ENCODE peak calls at places on chromosome 12, in four cellular contexts. B is H9, N is uterus, P is fibroblast of lung. I is an unnamed sample.

GRCh38 chr12:77049767-77050353 is 15.5 kb downstream of the E2F7 start:
- DNase-seq in N (no peak), P (peak; percentile 82), B (no peak), I (peak; percentile 63)

GRCh38 chr12:12686925-12687324 is 9.1 kb downstream of the GPR19 start:
- DNase-seq in B (no peak), N (no peak), P (no peak), I (no peak)

GRCh38 chr12:63753743-63754142 is 26.0 kb upstream of the RXYLT1 start:
- DNase-seq in B (no peak), P (no peak), N (no peak), I (no peak)

GRCh38 chr12:6538420-6539275 is 4.3 kb downstream of the GAPDH start:
- DNase-seq in P (no peak), B (peak; percentile 74), N (no peak), I (no peak)

GRCh38 chr12:13864081-13864673 is 117.2 kb downstream of the GRIN2B start:
- DNase-seq in P (peak; percentile 64), B (peak; percentile 85), N (peak; percentile 24), I (peak; percentile 9)

GRCh38 chr12:21073822-21074460 is 57.1 kb upstream of the SLCO1B1 start:
- DNase-seq in B (peak; percentile 39), N (no peak), P (no peak), I (peak; percentile 12)

GRCh38 chr12:64998327-64999156 is 122.6 kb downstream of the WIF1 start:
- DNase-seq in N (no peak), P (no peak), B (no peak), I (no peak)

GRCh38 chr12:57735952-57736742 is 2.4 kb downstream of the AGAP2 start:
- DNase-seq in B (peak; percentile 84), N (no peak), P (no peak), I (no peak)

GRCh38 chr12:123801573-123802178 is 39.6 kb downstream of the DNAH10 start:
- DNase-seq in P (peak; percentile 61), N (no peak), B (no peak), I (peak; percentile 17)

GRCh38 chr12:16076553-16076952 is 165.4 kb downstream of the DERA start:
- DNase-seq in P (peak; percentile 12), N (no peak), B (peak; percentile 45), I (no peak)

GRCh38 chr12:5044420-5045295 is 979 bp downstream of the KCNA5 start:
- DNase-seq in B (no peak), P (no peak), N (no peak), I (no peak)

GRCh38 chr12:21945002-21945401 is 3.8 kb upstream of the ABCC9 start:
- DNase-seq in B (no peak), N (no peak), P (no peak), I (no peak)

GRCh38 chr12:810635-811415 is 58.4 kb downstream of the WNK1 start:
- DNase-seq in B (no peak), P (no peak), N (no peak), I (no peak)

GRCh38 chr12:47776471-47777143 is 3.6 kb downstream of the SLC48A1 start:
- DNase-seq in B (no peak), P (peak; percentile 49), N (no peak), I (no peak)

GRCh38 chr12:16118586-16118985 is 158.9 kb downstream of the SLC15A5 start:
- DNase-seq in B (peak; percentile 39), N (no peak), P (no peak), I (no peak)

GRCh38 chr12:81257952-81258551 is 180.2 kb downstream of the ACSS3 start:
- DNase-seq in B (no peak), N (no peak), P (peak; percentile 72), I (peak; percentile 16)

GRCh38 chr12:117023998-117024960 is 74.9 kb downstream of the TESC start:
- DNase-seq in N (no peak), P (no peak), B (no peak), I (no peak)

GRCh38 chr12:4118601-4119156 is 154.9 kb upstream of the CCND2 start:
- DNase-seq in P (no peak), B (peak; percentile 24), N (no peak), I (no peak)

GRCh38 chr12:131038159-131038558 is 84.5 kb downstream of the ADGRD1 start:
- DNase-seq in N (no peak), B (no peak), P (no peak), I (no peak)
- H3K27me3 ChIP-seq in N (no peaks in the 10 kb centered on the region), B (no peaks in the 10 kb centered on the region), P (no peaks in the 10 kb centered on the region), I (no peaks in the 10 kb centered on the region)

DNA sequence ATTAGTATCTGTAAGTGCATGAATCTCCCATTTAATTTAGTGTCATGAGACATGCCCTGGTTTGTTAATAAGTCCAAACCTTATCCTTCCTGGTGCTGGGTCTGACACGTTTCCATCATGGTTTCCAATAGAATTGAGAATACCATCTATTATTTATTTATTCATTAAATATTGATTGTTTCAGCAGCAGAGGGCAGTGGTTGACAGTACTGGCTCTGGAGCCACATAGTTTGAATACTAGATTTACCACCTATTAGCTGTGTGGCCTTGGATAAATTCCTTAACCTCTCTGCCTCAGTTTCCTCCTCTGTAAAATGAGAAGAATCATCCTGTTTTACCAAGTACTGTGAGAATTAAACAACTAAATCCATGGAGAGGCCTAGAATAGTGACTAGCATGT is 941 bp upstream of the STAB2 start:
- DNase-seq in B (no peak), N (no peak), P (no peak), I (no peak)
- TF ChIP-seq CTCF in B (no peak), N (no peak), P (no peak), I (peak; percentile 58)

DNA sequence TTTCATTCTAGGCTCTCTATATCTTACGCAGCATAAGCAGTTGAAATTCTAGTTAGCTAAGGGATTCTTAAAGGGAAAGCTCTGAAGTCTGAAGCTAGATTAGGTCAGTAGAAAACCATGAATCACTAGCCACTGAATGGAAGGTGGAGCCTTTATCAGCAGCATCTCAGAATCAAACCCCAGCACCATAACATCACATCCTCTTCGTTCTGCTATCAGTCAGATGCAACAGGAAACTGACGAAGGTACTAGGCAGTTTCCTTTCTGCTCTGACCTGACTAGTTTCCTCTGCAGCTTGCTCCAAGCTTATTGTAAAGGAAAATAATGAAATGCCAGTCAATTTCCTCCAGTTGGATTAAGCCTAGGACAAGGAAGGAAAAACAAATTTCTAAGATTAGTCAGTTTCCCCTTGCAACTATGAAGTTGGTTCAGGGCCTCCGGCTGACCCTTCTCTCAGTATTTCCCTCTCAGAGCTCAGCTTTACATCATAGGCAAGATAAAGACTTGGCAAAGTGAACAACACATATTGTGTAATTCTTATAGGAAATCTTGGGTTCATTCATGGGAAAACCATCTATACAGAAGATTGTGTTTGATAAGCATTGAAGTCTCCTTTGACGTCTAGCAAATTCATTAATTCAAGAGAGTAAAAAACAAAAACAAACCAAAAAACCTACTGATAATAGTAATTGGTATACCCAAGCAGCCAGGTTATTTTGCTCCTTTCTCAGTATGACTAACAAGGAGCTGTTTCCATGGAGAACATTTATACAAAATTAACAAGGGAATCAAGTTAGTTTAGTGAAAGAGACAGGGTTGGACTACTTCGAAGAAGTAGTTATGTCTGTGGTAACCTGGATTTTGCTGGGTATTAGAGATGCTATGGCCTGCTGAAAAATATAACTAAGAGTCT is 43.4 kb upstream of the CFAP54 start:
- DNase-seq in N (peak; percentile 36), P (peak; percentile 97), B (no peak), I (peak; percentile 100)
- H3K27ac ChIP-seq in N (peak overlapping the region; percentile 83), P (peak overlapping the region; percentile 93), B (no peak overlapping the region), I (peak overlapping the region; percentile 78)

GRCh38 chr12:53803194-53803593 is 51.4 kb upstream of the CISTR start:
- DNase-seq in N (no peak), B (no peak), P (no peak), I (no peak)

GRCh38 chr12:53805067-53805466 is 53.3 kb upstream of the CISTR start:
- DNase-seq in N (no peak), P (peak; percentile 56), B (no peak), I (no peak)

GRCh38 chr12:53804429-53804828 is 52.6 kb upstream of the CISTR start:
- DNase-seq in P (no peak), B (no peak), N (no peak), I (peak; percentile 16)

GRCh38 chr12:53805801-53806200 is 54.0 kb upstream of the CISTR start:
- DNase-seq in N (no peak), P (no peak), B (no peak), I (peak; percentile 11)

DNA sequence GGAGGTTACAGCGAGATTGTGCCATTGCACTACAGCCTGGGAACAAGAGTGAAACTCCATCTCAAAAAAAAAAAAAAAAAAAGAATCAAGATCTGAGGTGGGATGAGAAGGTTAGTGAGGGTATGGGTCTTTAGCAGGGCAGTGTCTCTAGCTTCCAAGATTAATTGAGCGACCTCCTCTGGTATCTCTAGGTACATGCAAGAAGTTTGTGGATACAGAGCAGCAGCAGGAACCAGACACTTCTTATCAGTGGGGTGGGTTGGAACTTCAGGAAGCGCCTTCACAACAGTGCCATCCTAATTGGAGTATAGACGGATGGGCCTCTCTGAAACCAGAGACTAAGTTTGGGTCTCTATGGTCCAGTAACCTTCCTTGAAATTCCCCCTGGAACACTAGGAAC is 51.9 kb upstream of the CISTR start:
- DNase-seq in B (no peak), N (no peak), P (no peak), I (no peak)
- H3K27me3 ChIP-seq in B (no peaks in the 10 kb centered on the region), N (peaks cover 6% of the 10 kb centered on the region), P (peaks cover 28% of the 10 kb centered on the region), I (peaks cover 14% of the 10 kb centered on the region)

GRCh38 chr12:26918321-26919215 is 19.2 kb downstream of the INTS13 start:
- DNase-seq in B (no peak), N (no peak), P (peak; percentile 19), I (peak; percentile 44)
- TF ChIP-seq CTCF in B (no peak), N (peak; percentile 13), P (peak; percentile 20), I (no peak)

GRCh38 chr12:46134205-46134811 is 134.5 kb downstream of the SLC38A1 start:
- DNase-seq in B (no peak), P (no peak), N (no peak), I (no peak)
- H3K27ac ChIP-seq in B (no peak overlapping the region), P (no peak overlapping the region), N (peak overlapping the region; percentile 44), I (no peak overlapping the region)

GRCh38 chr12:118480235-118480634 is 103.9 kb downstream of the SUDS3 start:
- DNase-seq in B (no peak), P (no peak), N (no peak), I (no peak)
- H3K27me3 ChIP-seq in B (no peaks in the 10 kb centered on the region), P (no peaks in the 10 kb centered on the region), N (no peaks in the 10 kb centered on the region), I (no peaks in the 10 kb centered on the region)

DNA sequence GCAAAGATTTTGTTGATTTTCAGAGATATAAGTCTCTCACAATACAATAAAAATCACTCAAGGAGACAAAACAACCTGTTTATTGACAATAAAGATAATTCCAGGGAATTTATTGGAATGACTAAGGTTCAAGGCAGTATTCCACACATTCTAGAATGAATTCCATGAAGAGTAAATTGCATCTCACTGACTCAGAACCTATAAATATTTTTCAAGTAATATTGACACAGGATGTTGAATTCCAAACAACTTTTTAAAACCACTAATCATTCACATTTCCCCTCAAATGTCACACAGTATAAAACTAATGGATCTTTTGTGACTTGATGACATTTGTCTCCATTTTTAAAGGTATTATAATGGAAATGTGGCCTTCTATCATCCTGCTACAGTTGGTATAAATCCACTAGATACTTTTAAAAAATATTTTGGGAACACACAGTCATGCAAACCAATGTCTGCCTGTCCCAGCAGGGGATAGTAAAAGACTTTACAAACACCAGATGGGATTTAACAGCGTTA is 42.1 kb upstream of the LGR5 start:
- DNase-seq in N (no peak), P (no peak), B (no peak), I (peak; percentile 32)
- TF ChIP-seq CTCF in N (no peak), P (no peak), B (no peak), I (no peak)